ENCODE peak calls at places on chromosomes 13 and 19, in ten cellular contexts. C is GM23248, J is HCT116, G is fibroblast of lung, K is GM23338, M is neural progenitor cell, V is mammary epithelial cell, O is PC-9, P is keratinocyte, D is GM12878. Z is an unnamed sample.

GRCh38 chr13:98775844-98776598 is 23.5 kb upstream of the SLC15A1 start:
- DNase-seq in C (peak; percentile 80), J (peak; percentile 88), G (peak; percentile 82), K (no peak), M (no peak), V (peak; percentile 82), O (peak; percentile 87), P (peak; percentile 25), D (no peak), Z (no peak)

GRCh38 chr19:38928406-38929001 is 2.1 kb downstream of the SARS2 start:
- DNase-seq in C (no peak), J (no peak), G (no peak), K (no peak), M (no peak), V (no peak), O (no peak), P (no peak), D (no peak), Z (no peak)

GRCh38 chr13:51260154-51260553 is 38.0 kb downstream of the FAM124A start:
- DNase-seq in C (no peak), J (no peak), G (no peak), K (no peak), M (no peak), V (no peak), O (no peak), P (no peak), D (no peak), Z (no peak)

GRCh38 chr13:98741741-98742435 is 10.6 kb downstream of the SLC15A1 start:
- DNase-seq in C (peak; percentile 36), J (no peak), G (no peak), K (no peak), M (no peak), V (no peak), O (no peak), P (no peak), D (no peak), Z (no peak)

GRCh38 chr13:98203641-98204326 is 26.7 kb upstream of the RNF113B start:
- DNase-seq in C (peak; percentile 58), J (no peak), G (peak; percentile 69), K (no peak), M (no peak), V (no peak), O (no peak), P (no peak), D (no peak), Z (no peak)

GRCh38 chr13:112684041-112684440 is 5.8 kb upstream of the ATP11A start:
- DNase-seq in C (no peak), J (no peak), G (no peak), K (no peak), M (no peak), V (no peak), O (no peak), P (no peak), D (no peak), Z (no peak)

GRCh38 chr13:59360108-59360507 is 803.6 kb downstream of the DIAPH3 start:
- DNase-seq in C (no peak), J (no peak), G (no peak), K (peak; percentile 13), M (peak; percentile 49), V (no peak), O (no peak), P (no peak), D (no peak), Z (no peak)

GRCh38 chr19:56372281-56372680 is 21.1 kb downstream of the ZNF582 start:
- DNase-seq in C (peak; percentile 85), J (no peak), G (peak; percentile 20), K (no peak), M (no peak), V (no peak), O (no peak), P (no peak), D (no peak), Z (no peak)

GRCh38 chr19:27971071-27971470 is 1241.9 kb downstream of the UQCRFS1 start:
- DNase-seq in C (peak; percentile 13), J (no peak), G (peak; percentile 88), K (peak; percentile 73), M (peak; percentile 86), V (no peak), O (peak; percentile 61), P (no peak), D (no peak), Z (no peak)

GRCh38 chr13:45333973-45334922 is 6.7 kb downstream of the TPT1 start:
- DNase-seq in C (peak; percentile 48), J (no peak), G (peak; percentile 74), K (peak; percentile 27), M (no peak), V (peak; percentile 42), O (no peak), P (no peak), D (no peak), Z (no peak)

GRCh38 chr13:98366959-98367358 is 189.9 kb upstream of the RNF113B start:
- DNase-seq in C (no peak), J (no peak), G (no peak), K (no peak), M (no peak), V (no peak), O (no peak), P (no peak), D (no peak), Z (no peak)

GRCh38 chr13:99984134-99984462 is 2.5 kb downstream of the ZIC2 start:
- DNase-seq in C (no peak), J (no peak), G (no peak), K (no peak), M (peak; percentile 45), V (no peak), O (no peak), P (no peak), D (no peak), Z (no peak)

GRCh38 chr13:99983401-99984133 is 2.0 kb downstream of the ZIC2 start:
- DNase-seq in C (peak; percentile 57), J (no peak), G (no peak), K (peak; percentile 63), M (peak; percentile 48), V (no peak), O (no peak), P (no peak), D (no peak), Z (no peak)

GRCh38 chr13:99981115-99982020 is at the start of gene ZIC2:
- DNase-seq in C (peak; percentile 63), J (peak; percentile 73), G (peak; percentile 51), K (peak; percentile 86), M (peak; percentile 96), V (peak; percentile 60), O (peak; percentile 73), P (no peak), D (no peak), Z (peak; percentile 61)

GRCh38 chr13:99982021-99982740 is 597 bp downstream of the ZIC2 start:
- DNase-seq in C (peak; percentile 52), J (no peak), G (peak; percentile 35), K (peak; percentile 50), M (peak; percentile 77), V (peak; percentile 51), O (peak; percentile 29), P (no peak), D (no peak), Z (no peak)

DNA sequence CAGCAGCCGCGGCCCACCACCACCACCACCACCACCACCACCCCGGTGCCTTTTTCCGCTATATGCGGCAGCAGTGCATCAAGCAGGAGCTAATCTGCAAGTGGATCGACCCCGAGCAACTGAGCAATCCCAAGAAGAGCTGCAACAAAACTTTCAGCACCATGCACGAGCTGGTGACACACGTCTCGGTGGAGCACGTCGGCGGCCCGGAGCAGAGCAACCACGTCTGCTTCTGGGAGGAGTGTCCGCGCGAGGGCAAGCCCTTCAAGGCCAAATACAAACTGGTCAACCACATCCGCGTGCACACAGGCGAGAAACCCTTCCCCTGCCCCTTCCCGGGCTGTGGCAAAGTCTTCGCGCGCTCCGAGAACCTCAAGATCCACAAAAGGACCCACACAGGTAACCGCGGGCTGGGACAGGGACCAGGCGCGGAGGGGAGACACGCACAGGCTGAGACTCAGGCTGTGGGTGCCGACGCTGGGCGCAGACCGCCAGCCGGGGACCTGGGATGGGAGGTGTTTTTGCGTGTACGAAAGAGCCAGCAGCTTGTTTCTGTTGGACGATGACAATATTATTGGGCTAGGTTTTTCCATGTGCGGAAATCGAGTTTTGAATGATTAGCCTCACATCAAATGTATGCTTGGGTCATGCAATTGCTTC is 1.3 kb downstream of the ZIC2 start:
- DNase-seq in C (no peak), J (no peak), G (no peak), K (peak; percentile 31), M (peak; percentile 21), V (no peak), O (peak; percentile 13), P (no peak), D (no peak), Z (no peak)
- TF ChIP-seq EZH2 in C (peak; percentile 55), J (no peak), G (peak; percentile 95), K (no peak), M (no peak), V (peak; percentile 8), O (no peak), P (peak; percentile 69), D (no peak), Z (no peak)

DNA sequence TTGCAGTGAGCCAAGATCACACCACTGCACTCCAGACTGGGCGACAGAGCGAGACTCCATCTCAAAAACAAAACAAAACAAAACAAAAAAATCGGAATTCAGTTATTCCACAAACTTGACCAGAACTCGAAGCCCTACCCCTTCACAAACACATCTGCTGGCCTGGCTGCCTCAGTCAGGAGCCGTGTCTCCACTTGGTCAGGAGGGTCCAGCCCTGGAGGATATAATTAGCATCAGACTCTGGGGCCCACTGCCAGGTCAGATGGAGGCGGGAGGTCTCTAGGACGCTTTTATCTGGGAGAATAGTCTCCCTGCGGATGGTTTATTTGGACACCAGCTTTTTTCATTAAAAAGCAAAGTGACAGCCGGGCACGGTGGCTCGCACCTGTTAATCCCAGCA is 8.0 kb downstream of the ELL start:
- DNase-seq in C (peak; percentile 53), J (no peak), G (no peak), K (no peak), M (no peak), V (no peak), O (no peak), P (no peak), D (no peak), Z (no peak)
- H4K20me1 ChIP-seq in C (peaks cover 32% of the 10 kb centered on the region), J (peaks cover 2% of the 10 kb centered on the region), G (no peaks in the 10 kb centered on the region), K (peaks cover 26% of the 10 kb centered on the region), M (peaks cover 87% of the 10 kb centered on the region), V (peaks cover 6% of the 10 kb centered on the region), O (peaks cover 94% of the 10 kb centered on the region), P (peaks cover 37% of the 10 kb centered on the region), D (peaks cover 8% of the 10 kb centered on the region), Z (peaks cover 88% of the 10 kb centered on the region)

GRCh38 chr13:42388326-42388725 is 116.4 kb downstream of the AKAP11 start:
- DNase-seq in C (no peak), J (no peak), G (no peak), K (no peak), M (no peak), V (no peak), O (no peak), P (no peak), D (no peak), Z (no peak)
- TF ChIP-seq EZH2 in C (no peak), J (no peak), G (no peak), K (no peak), M (no peak), V (no peak), O (no peak), P (no peak), D (no peak), Z (no peak)

DNA sequence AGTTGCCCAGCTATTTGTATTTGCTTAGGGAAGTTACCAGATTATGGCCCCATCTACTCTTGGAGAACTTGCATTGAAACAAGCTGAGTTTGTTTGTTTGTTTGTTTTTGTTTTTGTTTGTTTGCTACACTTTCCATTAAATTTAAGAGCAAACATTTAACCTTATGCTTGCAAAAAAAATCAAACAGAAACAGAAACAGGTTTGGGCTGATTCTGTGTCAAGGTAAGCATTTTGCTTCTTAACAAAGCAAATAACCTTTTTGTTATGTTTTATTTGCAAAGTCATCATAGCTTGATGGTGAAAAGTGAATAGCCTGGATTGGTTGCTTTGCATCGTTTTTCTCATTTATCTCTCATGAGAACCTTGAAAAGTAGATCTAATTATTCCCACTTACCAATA is 531.8 kb downstream of the EFNB2 start:
- DNase-seq in C (no peak), J (no peak), G (no peak), K (no peak), M (no peak), V (no peak), O (no peak), P (no peak), D (no peak), Z (peak; percentile 20)
- H4K20me1 ChIP-seq in C (no peaks in the 10 kb centered on the region), J (no peaks in the 10 kb centered on the region), G (no peaks in the 10 kb centered on the region), K (no peaks in the 10 kb centered on the region), M (no peaks in the 10 kb centered on the region), V (no peaks in the 10 kb centered on the region), O (no peaks in the 10 kb centered on the region), P (no peaks in the 10 kb centered on the region), D (no peaks in the 10 kb centered on the region), Z (no peaks in the 10 kb centered on the region)